ENCODE peak calls at places on chromosomes 3 and 15, in four cellular contexts. One of them, this sample, is unnamed.

GRCh38 chr3:27632431-27633223 is 89.5 kb downstream of the EOMES start:
- DNase-seq in fibroblast of pulmonary artery: peak; percentile 62
- DNase-seq in H1: no peak
- DNase-seq in cardiac fibroblast: peak; percentile 57
- DNase-seq in this sample: peak; percentile 46

GRCh38 chr3:126745760-126746394 is 41.8 kb downstream of the CHCHD6 start:
- DNase-seq in fibroblast of pulmonary artery: no peak
- DNase-seq in H1: no peak
- DNase-seq in cardiac fibroblast: no peak
- DNase-seq in this sample: no peak

GRCh38 chr3:109687626-109688025 is 350.3 kb upstream of the DPPA4 start:
- DNase-seq in fibroblast of pulmonary artery: no peak
- DNase-seq in H1: no peak
- DNase-seq in cardiac fibroblast: no peak
- DNase-seq in this sample: no peak

GRCh38 chr3:11014253-11014652 is 21.7 kb downstream of the SLC6A1 start:
- DNase-seq in fibroblast of pulmonary artery: no peak
- DNase-seq in H1: no peak
- DNase-seq in cardiac fibroblast: no peak
- DNase-seq in this sample: no peak

GRCh38 chr3:172808969-172809546 is 58.5 kb downstream of the ECT2 start:
- DNase-seq in fibroblast of pulmonary artery: peak; percentile 82
- DNase-seq in H1: no peak
- DNase-seq in cardiac fibroblast: peak; percentile 71
- DNase-seq in this sample: no peak

GRCh38 chr3:117234321-117234720 is 524.7 kb downstream of the TUSC7 start:
- DNase-seq in fibroblast of pulmonary artery: no peak
- DNase-seq in H1: no peak
- DNase-seq in cardiac fibroblast: no peak
- DNase-seq in this sample: no peak

GRCh38 chr3:130379274-130379673 is 33.8 kb downstream of the COL6A5 start:
- DNase-seq in fibroblast of pulmonary artery: no peak
- DNase-seq in H1: no peak
- DNase-seq in cardiac fibroblast: no peak
- DNase-seq in this sample: no peak

GRCh38 chr3:61030469-61031035 is 220.7 kb downstream of the FHIT start:
- DNase-seq in fibroblast of pulmonary artery: peak; percentile 0
- DNase-seq in H1: no peak
- DNase-seq in cardiac fibroblast: no peak
- DNase-seq in this sample: no peak

GRCh38 chr15:76339302-76340197 is 3.0 kb downstream of the ISL2 start:
- DNase-seq in fibroblast of pulmonary artery: peak; percentile 33
- DNase-seq in H1: peak; percentile 71
- DNase-seq in cardiac fibroblast: peak; percentile 55
- DNase-seq in this sample: peak; percentile 42

GRCh38 chr15:61654918-61655317 is 405.3 kb downstream of the VPS13C start:
- DNase-seq in fibroblast of pulmonary artery: no peak
- DNase-seq in H1: no peak
- DNase-seq in cardiac fibroblast: no peak
- DNase-seq in this sample: no peak

GRCh38 chr3:194472290-194472920 is 14.4 kb downstream of the ATP13A3 start:
- DNase-seq in fibroblast of pulmonary artery: peak; percentile 83
- DNase-seq in H1: no peak
- DNase-seq in cardiac fibroblast: peak; percentile 86
- DNase-seq in this sample: peak; percentile 27

GRCh38 chr3:10941972-10942371 is 50.6 kb upstream of the SLC6A1 start:
- DNase-seq in fibroblast of pulmonary artery: no peak
- DNase-seq in H1: peak; percentile 86
- DNase-seq in cardiac fibroblast: peak; percentile 25
- DNase-seq in this sample: peak; percentile 51

GRCh38 chr3:100761951-100762350 is 52.7 kb downstream of the TFG start:
- DNase-seq in fibroblast of pulmonary artery: no peak
- DNase-seq in H1: no peak
- DNase-seq in cardiac fibroblast: no peak
- DNase-seq in this sample: no peak

GRCh38 chr3:45567730-45568172 is 26.8 kb upstream of the LIMD1 start:
- DNase-seq in fibroblast of pulmonary artery: no peak
- DNase-seq in H1: no peak
- DNase-seq in cardiac fibroblast: no peak
- DNase-seq in this sample: no peak

GRCh38 chr3:167091186-167091585 is 288.9 kb downstream of the ZBBX start:
- DNase-seq in fibroblast of pulmonary artery: no peak
- DNase-seq in H1: no peak
- DNase-seq in cardiac fibroblast: no peak
- DNase-seq in this sample: no peak

GRCh38 chr3:86388848-86389247 is 602.1 kb downstream of the VGLL3 start:
- DNase-seq in fibroblast of pulmonary artery: no peak
- DNase-seq in H1: no peak
- DNase-seq in cardiac fibroblast: no peak
- DNase-seq in this sample: no peak
- TF ChIP-seq CTCF in fibroblast of pulmonary artery: no peak
- TF ChIP-seq CTCF in H1: no peak
- TF ChIP-seq CTCF in cardiac fibroblast: no peak
- TF ChIP-seq CTCF in this sample: no peak

DNA sequence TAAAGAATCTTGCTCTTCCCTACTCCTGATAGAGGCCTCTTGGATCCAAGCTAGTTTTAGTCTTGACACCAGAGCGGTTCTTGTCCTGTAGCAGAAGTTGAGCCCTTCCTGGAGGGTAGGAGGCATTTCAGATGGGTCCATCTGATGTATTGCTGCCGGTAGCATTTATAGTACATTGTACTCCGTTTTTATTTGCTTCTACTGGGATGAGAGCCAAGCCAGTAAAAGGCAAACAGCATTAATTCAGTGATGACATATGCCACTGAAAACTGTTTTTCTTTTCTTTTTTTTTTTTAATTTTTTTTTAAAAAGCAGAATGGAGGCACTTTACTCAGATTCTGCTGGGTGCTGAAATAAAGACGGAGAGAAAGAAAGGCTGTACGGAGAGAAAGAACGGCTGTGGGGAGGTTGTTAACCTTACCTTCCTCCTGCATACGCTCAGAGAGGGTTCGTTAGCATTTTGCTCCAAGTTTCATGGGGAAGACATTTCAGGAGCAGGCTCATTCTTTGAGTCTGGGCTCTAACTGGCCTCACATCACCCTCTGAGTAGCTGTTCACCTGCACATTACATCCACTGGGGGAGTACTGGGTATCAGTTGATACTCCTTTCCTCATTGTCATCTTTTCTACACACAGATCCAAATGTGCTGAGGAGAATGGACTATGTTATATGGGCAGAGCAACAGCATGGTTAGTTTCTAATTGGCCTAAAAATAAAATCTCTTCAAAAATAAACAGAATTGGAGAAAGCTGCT is 161.5 kb downstream of the FEZF2 start:
- DNase-seq in fibroblast of pulmonary artery: no peak
- DNase-seq in H1: no peak
- DNase-seq in cardiac fibroblast: no peak
- DNase-seq in this sample: no peak
- TF ChIP-seq CTCF in fibroblast of pulmonary artery: peak; percentile 21
- TF ChIP-seq CTCF in H1: no peak
- TF ChIP-seq CTCF in cardiac fibroblast: no peak
- TF ChIP-seq CTCF in this sample: no peak

GRCh38 chr15:95291878-95292472 is 1038.5 kb upstream of the NR2F2 start:
- DNase-seq in fibroblast of pulmonary artery: peak; percentile 57
- DNase-seq in H1: no peak
- DNase-seq in cardiac fibroblast: peak; percentile 70
- DNase-seq in this sample: no peak
- TF ChIP-seq CTCF in fibroblast of pulmonary artery: peak; percentile 57
- TF ChIP-seq CTCF in H1: no peak
- TF ChIP-seq CTCF in cardiac fibroblast: peak; percentile 46
- TF ChIP-seq CTCF in this sample: peak; percentile 68

GRCh38 chr3:128846501-128846900 is 32.9 kb upstream of the ACAD9 start:
- DNase-seq in fibroblast of pulmonary artery: no peak
- DNase-seq in H1: no peak
- DNase-seq in cardiac fibroblast: no peak
- DNase-seq in this sample: no peak
- TF ChIP-seq CTCF in fibroblast of pulmonary artery: no peak
- TF ChIP-seq CTCF in H1: no peak
- TF ChIP-seq CTCF in cardiac fibroblast: no peak
- TF ChIP-seq CTCF in this sample: no peak

DNA sequence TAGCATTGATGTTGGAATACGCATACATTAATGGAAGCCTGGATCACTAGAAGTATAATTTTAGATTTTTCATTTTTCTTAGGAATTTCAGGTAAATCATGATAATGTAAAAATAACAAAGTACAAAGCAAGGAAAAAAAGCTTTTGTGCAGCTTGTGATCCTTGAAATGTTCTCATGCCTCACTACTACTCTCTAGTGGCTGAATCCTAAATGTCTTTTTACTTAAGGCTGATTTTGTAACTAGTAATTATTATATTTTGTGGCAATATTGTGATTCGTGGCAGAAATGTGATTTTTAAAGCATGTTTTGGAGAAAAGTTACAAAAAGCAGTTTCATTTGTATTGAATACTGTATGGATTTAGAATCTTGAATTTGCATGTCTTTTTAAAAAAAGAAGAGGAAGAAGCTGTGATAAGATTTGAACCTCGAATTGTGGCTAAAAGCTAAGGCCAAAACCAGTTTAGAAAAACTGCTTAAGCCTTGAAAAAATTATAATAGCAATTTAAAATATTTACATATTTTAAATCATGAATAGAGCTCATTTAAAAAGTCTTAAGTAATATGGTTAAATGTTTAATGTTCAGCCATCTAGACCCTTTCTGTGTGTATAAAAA is 39.0 kb downstream of the U2SURP start:
- DNase-seq in fibroblast of pulmonary artery: peak; percentile 70
- DNase-seq in H1: no peak
- DNase-seq in cardiac fibroblast: peak; percentile 72
- DNase-seq in this sample: no peak
- TF ChIP-seq CTCF in fibroblast of pulmonary artery: peak; percentile 64
- TF ChIP-seq CTCF in H1: no peak
- TF ChIP-seq CTCF in cardiac fibroblast: peak; percentile 58
- TF ChIP-seq CTCF in this sample: peak; percentile 44

DNA sequence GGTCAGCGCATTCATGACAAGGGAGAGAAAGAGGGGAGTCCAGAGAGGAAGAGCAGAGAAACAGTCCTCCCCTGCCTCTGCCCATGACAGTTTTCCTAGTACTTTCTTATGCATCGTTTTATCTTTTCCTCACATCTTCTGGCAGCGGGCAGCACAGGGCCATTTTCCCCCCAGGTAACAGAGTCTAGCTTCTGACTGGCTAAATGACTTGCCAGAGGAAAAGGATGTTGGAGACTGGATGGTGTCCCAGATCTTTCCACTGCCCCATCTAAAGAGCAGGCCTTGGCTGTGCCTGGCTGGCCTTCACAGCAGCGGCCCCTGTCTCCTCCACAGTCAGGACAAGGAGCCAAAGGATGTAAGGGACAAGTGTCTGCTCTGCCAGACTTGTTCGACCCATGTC is 59.3 kb downstream of the CTDSPL start:
- DNase-seq in fibroblast of pulmonary artery: no peak
- DNase-seq in H1: no peak
- DNase-seq in cardiac fibroblast: no peak
- DNase-seq in this sample: no peak
- TF ChIP-seq CTCF in fibroblast of pulmonary artery: no peak
- TF ChIP-seq CTCF in H1: no peak
- TF ChIP-seq CTCF in cardiac fibroblast: no peak
- TF ChIP-seq CTCF in this sample: no peak

DNA sequence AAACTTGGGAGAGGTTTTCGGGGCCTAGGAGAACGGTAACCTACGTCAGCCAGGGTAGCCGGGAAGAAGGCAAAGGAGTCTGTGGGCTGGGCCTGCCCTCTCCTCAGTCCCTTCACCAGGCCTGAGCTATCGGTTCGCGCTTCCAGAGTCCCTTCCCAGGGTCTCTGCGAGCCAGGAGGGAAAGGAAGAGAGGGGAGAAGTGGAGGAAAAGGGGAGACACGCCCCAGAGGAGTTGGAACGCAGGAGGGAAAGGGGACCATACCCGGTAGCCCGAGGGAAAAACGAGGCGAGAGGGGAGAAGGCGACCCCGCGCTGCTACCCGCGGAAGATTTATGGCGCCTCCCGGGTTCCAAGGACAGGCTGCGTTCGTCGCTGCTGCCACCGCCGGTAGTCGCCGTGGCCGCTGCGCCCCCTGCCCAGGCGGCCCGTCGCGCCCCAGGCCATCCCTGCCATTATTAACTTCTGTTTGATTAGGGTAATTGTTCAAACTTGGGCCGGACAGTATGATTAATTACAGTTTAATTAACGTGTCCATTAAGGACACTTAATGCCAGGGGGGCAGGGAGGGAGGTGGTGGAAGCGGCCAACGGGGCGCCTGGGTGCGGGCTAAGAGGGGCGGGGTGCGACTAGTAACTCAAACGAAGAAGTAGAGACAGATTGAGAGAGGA is 3.4 kb upstream of the SKOR1 start:
- DNase-seq in fibroblast of pulmonary artery: no peak
- DNase-seq in H1: no peak
- DNase-seq in cardiac fibroblast: no peak
- DNase-seq in this sample: no peak
- TF ChIP-seq CTCF in fibroblast of pulmonary artery: no peak
- TF ChIP-seq CTCF in H1: no peak
- TF ChIP-seq CTCF in cardiac fibroblast: no peak
- TF ChIP-seq CTCF in this sample: no peak